ENCODE peak calls at places on chromosome 11, in four cellular contexts. F, Q, J and K are unnamed samples. For H3K4me1, the result is how much of the 10 kb centered on the place peaks cover.

GRCh38 chr11:19232910-19233503 is 7.7 kb downstream of the E2F8 start:
- DNase-seq in J (no peak), Q (no peak), F (no peak), K (no peak)

GRCh38 chr11:63847363-63847762 is 8.5 kb downstream of the MARK2 start:
- DNase-seq in F (no peak), Q (no peak), J (no peak), K (no peak)

GRCh38 chr11:72225411-72225951 is 914 bp downstream of the INPPL1 start:
- DNase-seq in F (peak), Q (peak), J (no peak), K (peak)

GRCh38 chr11:60951909-60952741 is at the start of gene SLC15A3:
- DNase-seq in F (peak), Q (peak), J (peak), K (peak)

GRCh38 chr11:75369846-75370245 is 18.4 kb upstream of the ARRB1 start:
- DNase-seq in Q (no peak), F (no peak), J (no peak), K (no peak)

GRCh38 chr11:72629266-72629665 is 45.0 kb downstream of the PDE2A start:
- DNase-seq in J (no peak), Q (no peak), F (no peak), K (no peak)

GRCh38 chr11:36411202-36411640 is 98.9 kb downstream of the TRAF6 start:
- DNase-seq in F (peak), Q (peak), J (peak), K (peak)

GRCh38 chr11:105577645-105578044 is 32.2 kb upstream of the GRIA4 start:
- DNase-seq in F (no peak), J (no peak), Q (no peak), K (no peak)

GRCh38 chr11:67027943-67028542 is 5.1 kb downstream of the SYT12 start:
- DNase-seq in Q (no peak), F (no peak), J (no peak), K (no peak)

GRCh38 chr11:19419021-19419750 is 178.4 kb upstream of the E2F8 start:
- DNase-seq in J (no peak), Q (no peak), F (no peak), K (no peak)

GRCh38 chr11:60971520-60971919 is at the start of gene CD6:
- DNase-seq in F (no peak), Q (peak), J (no peak), K (no peak)

GRCh38 chr11:11748706-11749365 is 92.9 kb upstream of the USP47 start:
- DNase-seq in F (no peak), Q (no peak), J (no peak), K (no peak)

GRCh38 chr11:59009661-59010060 is 70.4 kb downstream of the GLYATL1 start:
- DNase-seq in J (no peak), F (no peak), Q (no peak), K (no peak)

GRCh38 chr11:66080055-66080817 is 10.2 kb downstream of the PACS1 start:
- DNase-seq in F (peak), J (no peak), Q (peak), K (no peak)

GRCh38 chr11:72621008-72621610 is 53.1 kb downstream of the PDE2A start:
- DNase-seq in Q (no peak), F (no peak), J (no peak), K (no peak)

DNA sequence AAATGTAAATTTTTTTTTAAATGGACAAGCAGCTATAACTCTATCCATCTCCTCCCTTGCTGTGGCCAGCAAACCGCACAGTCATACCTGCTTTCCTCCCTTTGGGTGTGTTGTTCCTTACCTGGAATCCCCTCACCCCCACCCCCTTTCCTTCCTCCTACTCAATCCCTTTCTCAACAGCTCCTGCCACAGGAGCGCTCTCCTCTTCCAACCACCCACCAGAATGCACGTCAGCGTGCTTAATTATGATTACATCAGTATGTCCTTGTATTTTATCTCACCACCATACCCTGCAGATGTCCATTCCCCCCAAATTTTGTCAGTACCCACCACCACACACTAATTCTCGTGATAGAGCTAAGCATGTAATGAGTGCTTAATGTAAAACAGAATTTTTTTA is 60.9 kb upstream of the LMO2 start:
- DNase-seq in J (no peak), F (no peak), Q (no peak), K (no peak)
- H3K4me1 ChIP-seq in J (under half), F (under half), Q (under half), K (under half)

GRCh38 chr11:70420008-70420464 is 21.7 kb downstream of the CTTN start:
- DNase-seq in F (no peak), J (no peak), Q (no peak), K (no peak)
- H3K4me3 ChIP-seq in F (no peak), J (no peak), Q (no peak), K (no peak)

DNA sequence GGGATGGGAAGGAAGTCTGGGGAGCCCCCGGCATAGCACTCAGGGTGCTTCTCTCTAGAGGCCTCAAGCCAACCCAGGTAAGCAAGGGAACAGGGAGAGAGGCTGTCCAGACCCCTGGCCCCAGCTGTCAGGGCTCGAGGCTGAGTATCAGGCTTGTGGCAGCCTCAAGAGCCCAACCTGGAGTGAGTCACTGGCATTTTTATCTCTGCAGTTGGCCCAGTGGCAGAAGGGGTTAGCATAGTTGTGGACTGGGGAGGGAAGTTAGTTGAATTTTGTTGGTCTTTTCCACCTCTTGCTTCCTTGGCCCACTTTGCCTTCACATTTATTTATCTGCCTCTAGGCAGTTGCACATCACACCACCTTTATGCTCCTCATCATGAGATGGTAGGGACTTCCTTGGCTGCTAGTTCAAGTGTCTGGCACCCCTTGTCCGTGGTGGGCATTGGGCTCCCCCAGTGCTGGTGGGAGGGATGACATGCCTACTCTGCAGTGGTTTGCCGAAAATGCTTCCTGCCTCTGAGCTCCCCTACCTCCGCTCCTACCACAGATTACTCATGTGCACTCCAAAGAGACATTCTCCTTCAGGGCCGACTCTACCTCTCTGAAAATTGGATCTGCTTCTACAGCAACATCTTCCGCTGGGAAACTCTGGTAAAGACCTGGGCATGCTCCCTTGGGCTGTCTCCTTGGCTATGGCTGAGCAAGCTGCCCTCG is 60.1 kb downstream of the SCN3B start:
- DNase-seq in F (no peak), Q (no peak), J (no peak), K (no peak)
- H3K4me1 ChIP-seq in F (under half), Q (under half), J (under half), K (under half)

GRCh38 chr11:118609380-118610219 is 2.2 kb downstream of the PHLDB1 start:
- DNase-seq in Q (no peak), J (no peak), F (no peak), K (no peak)
- H3K4me3 ChIP-seq in Q (peak), J (peak), F (peak), K (peak)

DNA sequence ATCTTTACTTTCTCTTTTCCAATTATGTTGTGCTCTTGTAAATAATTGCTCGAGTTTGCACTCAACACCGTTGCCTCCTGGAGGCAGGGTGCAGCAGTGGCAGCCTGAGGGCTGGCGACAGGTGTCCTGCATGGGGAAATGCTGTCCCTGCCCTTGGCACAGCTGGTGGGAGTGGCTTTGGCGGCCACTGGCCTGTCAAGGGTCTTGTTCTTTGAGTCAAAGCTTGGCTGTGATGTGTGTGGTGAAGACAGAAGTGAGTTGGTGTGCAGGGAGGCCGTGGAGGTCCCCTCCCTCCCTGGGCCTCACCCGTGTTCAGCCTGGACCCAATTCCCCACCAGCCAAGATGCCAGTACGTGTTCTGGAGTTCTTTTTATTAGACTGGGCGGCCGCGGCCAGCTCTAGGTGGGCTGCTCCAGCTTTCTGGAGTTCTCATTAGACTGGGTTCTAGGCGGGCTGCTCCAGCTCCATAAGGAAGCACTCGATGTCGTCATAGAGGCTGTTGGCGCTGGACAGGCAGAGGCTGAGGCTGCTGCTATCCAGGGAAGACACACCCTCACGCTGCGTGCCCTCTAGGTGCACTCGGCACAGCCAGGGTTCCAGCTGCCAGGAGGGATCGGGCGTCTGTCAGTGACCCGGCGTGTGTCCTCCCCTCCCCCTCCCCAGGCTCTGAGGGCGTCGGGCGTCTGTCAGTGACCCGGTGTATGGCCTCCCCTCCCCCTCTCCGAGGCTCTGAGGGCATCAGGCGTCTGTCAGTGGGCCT is 3.4 kb downstream of the IRF7 start:
- DNase-seq in Q (no peak), J (peak), F (peak), K (peak)
- H3K4me1 ChIP-seq in Q (under half), J (under half), F (half or more), K (under half)